ENCODE peak calls at places on chromosomes 3 and 15, in five cellular contexts. One of them, this sample, is unnamed.

GRCh38 chr3:97504463-97504862 is 260.1 kb upstream of the ARL6 start:
- DNase-seq in dorsolateral prefrontal cortex: no peak
- DNase-seq in heart left ventricle: no peak
- DNase-seq in psoas muscle: no peak
- DNase-seq in mesothelial cell of epicardium: no peak
- DNase-seq in this sample: no peak

GRCh38 chr3:43071313-43071893 is 34.5 kb downstream of the POMGNT2 start:
- DNase-seq in psoas muscle: no peak
- DNase-seq in dorsolateral prefrontal cortex: no peak
- DNase-seq in heart left ventricle: no peak
- DNase-seq in mesothelial cell of epicardium: no peak
- DNase-seq in this sample: no peak

GRCh38 chr3:133949438-133949837 is 53.8 kb upstream of the RAB6B start:
- DNase-seq in mesothelial cell of epicardium: no peak
- DNase-seq in heart left ventricle: no peak
- DNase-seq in dorsolateral prefrontal cortex: no peak
- DNase-seq in psoas muscle: no peak
- DNase-seq in this sample: no peak

GRCh38 chr15:36589971-36590370 is 10.5 kb downstream of the CDIN1 start:
- DNase-seq in mesothelial cell of epicardium: no peak
- DNase-seq in dorsolateral prefrontal cortex: no peak
- DNase-seq in heart left ventricle: no peak
- DNase-seq in psoas muscle: no peak
- DNase-seq in this sample: no peak

GRCh38 chr15:62549345-62549970 is 384.4 kb upstream of the C2CD4B start:
- DNase-seq in psoas muscle: no peak
- DNase-seq in mesothelial cell of epicardium: no peak
- DNase-seq in dorsolateral prefrontal cortex: no peak
- DNase-seq in heart left ventricle: no peak
- DNase-seq in this sample: no peak

GRCh38 chr15:33278816-33279612 is 31.8 kb upstream of the RYR3 start:
- DNase-seq in heart left ventricle: no peak
- DNase-seq in dorsolateral prefrontal cortex: no peak
- DNase-seq in psoas muscle: no peak
- DNase-seq in mesothelial cell of epicardium: no peak
- DNase-seq in this sample: no peak

GRCh38 chr3:143168518-143169192 is 49.1 kb downstream of the CHST2 start:
- DNase-seq in mesothelial cell of epicardium: no peak
- DNase-seq in psoas muscle: no peak
- DNase-seq in heart left ventricle: no peak
- DNase-seq in dorsolateral prefrontal cortex: no peak
- DNase-seq in this sample: no peak

GRCh38 chr3:44981220-44981619 is 5.2 kb downstream of the EXOSC7 start:
- DNase-seq in mesothelial cell of epicardium: no peak
- DNase-seq in psoas muscle: no peak
- DNase-seq in heart left ventricle: no peak
- DNase-seq in dorsolateral prefrontal cortex: no peak
- DNase-seq in this sample: no peak

GRCh38 chr15:62241135-62241770 is 76.2 kb upstream of the C2CD4B start:
- DNase-seq in dorsolateral prefrontal cortex: no peak
- DNase-seq in mesothelial cell of epicardium: no peak
- DNase-seq in heart left ventricle: no peak
- DNase-seq in psoas muscle: no peak
- DNase-seq in this sample: no peak

DNA sequence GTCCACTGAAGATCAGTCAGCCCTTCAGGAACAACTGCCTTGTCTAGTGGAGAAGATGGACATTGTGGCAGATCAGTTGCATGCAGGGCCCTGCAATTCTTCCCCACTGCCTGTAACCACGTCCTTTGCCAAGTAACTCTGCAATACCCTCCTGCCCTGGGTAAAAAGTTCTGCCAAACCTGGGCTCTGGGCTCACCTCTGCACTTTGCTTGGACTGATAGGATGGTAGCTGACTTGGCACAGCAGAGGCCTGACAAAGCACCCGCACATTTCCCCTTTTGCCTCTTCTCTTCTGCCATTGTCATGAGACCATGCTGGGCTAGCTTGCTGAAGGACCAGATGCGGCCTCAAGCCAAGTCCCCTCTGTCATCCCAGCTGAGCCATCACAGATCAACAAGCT is 122.3 kb downstream of the SMAD6 start:
- DNase-seq in psoas muscle: no peak
- DNase-seq in heart left ventricle: no peak
- DNase-seq in dorsolateral prefrontal cortex: no peak
- DNase-seq in mesothelial cell of epicardium: no peak
- DNase-seq in this sample: no peak
- TF ChIP-seq CTCF in psoas muscle: no peak
- TF ChIP-seq CTCF in heart left ventricle: no peak
- TF ChIP-seq CTCF in dorsolateral prefrontal cortex: no peak
- TF ChIP-seq CTCF in mesothelial cell of epicardium: no peak
- TF ChIP-seq CTCF in this sample: no peak

GRCh38 chr15:23897091-23897490 is 210.0 kb upstream of the NDN start:
- DNase-seq in heart left ventricle: no peak
- DNase-seq in psoas muscle: no peak
- DNase-seq in mesothelial cell of epicardium: no peak
- DNase-seq in dorsolateral prefrontal cortex: no peak
- DNase-seq in this sample: no peak

GRCh38 chr15:23897576-23897975 is 210.5 kb upstream of the NDN start:
- DNase-seq in mesothelial cell of epicardium: no peak
- DNase-seq in heart left ventricle: peak
- DNase-seq in psoas muscle: no peak
- DNase-seq in dorsolateral prefrontal cortex: no peak
- DNase-seq in this sample: no peak
- TF ChIP-seq CTCF in mesothelial cell of epicardium: no peak
- TF ChIP-seq CTCF in heart left ventricle: no peak
- TF ChIP-seq CTCF in psoas muscle: no peak
- TF ChIP-seq CTCF in dorsolateral prefrontal cortex: no peak
- TF ChIP-seq CTCF in this sample: no peak

GRCh38 chr3:68256635-68257034 is 602.2 kb upstream of the SUCLG2 start:
- DNase-seq in heart left ventricle: no peak
- DNase-seq in psoas muscle: no peak
- DNase-seq in mesothelial cell of epicardium: no peak
- DNase-seq in dorsolateral prefrontal cortex: no peak
- DNase-seq in this sample: no peak
- TF ChIP-seq CTCF in heart left ventricle: no peak
- TF ChIP-seq CTCF in psoas muscle: no peak
- TF ChIP-seq CTCF in mesothelial cell of epicardium: no peak
- TF ChIP-seq CTCF in dorsolateral prefrontal cortex: peak
- TF ChIP-seq CTCF in this sample: peak

GRCh38 chr3:138267083-138267482 is 62.6 kb downstream of the NME9 start:
- DNase-seq in mesothelial cell of epicardium: no peak
- DNase-seq in psoas muscle: no peak
- DNase-seq in dorsolateral prefrontal cortex: no peak
- DNase-seq in heart left ventricle: no peak
- DNase-seq in this sample: no peak

GRCh38 chr3:138271189-138271794 is 58.4 kb downstream of the NME9 start:
- DNase-seq in dorsolateral prefrontal cortex: no peak
- DNase-seq in psoas muscle: no peak
- DNase-seq in heart left ventricle: no peak
- DNase-seq in mesothelial cell of epicardium: no peak
- DNase-seq in this sample: no peak

GRCh38 chr3:138265745-138266144 is 63.9 kb downstream of the NME9 start:
- DNase-seq in psoas muscle: no peak
- DNase-seq in dorsolateral prefrontal cortex: no peak
- DNase-seq in mesothelial cell of epicardium: no peak
- DNase-seq in heart left ventricle: no peak
- DNase-seq in this sample: no peak

DNA sequence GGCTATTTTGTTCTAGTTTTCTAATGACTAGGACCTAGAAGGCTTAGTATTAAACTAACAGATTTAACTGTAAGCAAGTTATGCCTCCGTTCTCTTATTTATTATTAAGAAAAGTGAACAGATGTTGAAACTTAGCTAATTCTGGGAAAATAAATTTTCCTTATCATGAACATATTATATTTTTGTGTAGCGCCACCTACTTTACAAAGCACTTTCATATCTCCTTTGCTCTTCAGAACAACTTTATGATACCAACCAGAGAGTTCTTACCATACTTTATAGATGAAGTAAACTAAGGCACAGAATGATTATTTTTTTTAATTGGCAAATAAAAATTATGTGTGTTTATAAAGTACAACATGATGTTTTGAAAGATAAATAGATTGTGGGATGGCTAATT is 59.4 kb downstream of the NME9 start:
- DNase-seq in dorsolateral prefrontal cortex: no peak
- DNase-seq in heart left ventricle: no peak
- DNase-seq in mesothelial cell of epicardium: no peak
- DNase-seq in psoas muscle: no peak
- DNase-seq in this sample: no peak
- TF ChIP-seq CTCF in dorsolateral prefrontal cortex: no peak
- TF ChIP-seq CTCF in heart left ventricle: no peak
- TF ChIP-seq CTCF in mesothelial cell of epicardium: no peak
- TF ChIP-seq CTCF in psoas muscle: no peak
- TF ChIP-seq CTCF in this sample: no peak

DNA sequence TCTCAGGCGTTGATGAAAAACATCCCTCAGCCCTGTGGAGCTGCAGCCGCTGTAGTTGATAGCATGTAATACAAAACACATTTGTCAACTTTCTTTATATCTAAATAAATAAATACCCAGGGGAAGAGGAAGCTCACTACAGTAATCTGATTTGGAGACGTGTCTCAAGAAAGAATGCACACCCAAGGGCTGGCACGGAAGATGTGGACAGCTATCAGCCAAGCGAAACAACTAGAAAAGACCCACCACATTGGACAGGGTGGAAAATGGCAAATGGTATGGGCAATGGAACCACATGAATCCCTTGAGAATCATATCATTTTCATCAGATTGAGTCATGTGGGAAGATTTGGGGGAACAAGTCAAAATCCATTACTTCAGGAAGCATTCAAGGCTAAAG is 43.1 kb upstream of the ALDH1A3 start:
- DNase-seq in mesothelial cell of epicardium: no peak
- DNase-seq in psoas muscle: no peak
- DNase-seq in heart left ventricle: no peak
- DNase-seq in dorsolateral prefrontal cortex: no peak
- DNase-seq in this sample: no peak
- TF ChIP-seq CTCF in mesothelial cell of epicardium: no peak
- TF ChIP-seq CTCF in psoas muscle: no peak
- TF ChIP-seq CTCF in heart left ventricle: no peak
- TF ChIP-seq CTCF in dorsolateral prefrontal cortex: no peak
- TF ChIP-seq CTCF in this sample: no peak

GRCh38 chr15:76930831-76931396 is 635 bp upstream of the RCN2 start:
- DNase-seq in mesothelial cell of epicardium: no peak
- DNase-seq in heart left ventricle: no peak
- DNase-seq in psoas muscle: no peak
- DNase-seq in dorsolateral prefrontal cortex: no peak
- DNase-seq in this sample: no peak
- TF ChIP-seq CTCF in mesothelial cell of epicardium: no peak
- TF ChIP-seq CTCF in heart left ventricle: no peak
- TF ChIP-seq CTCF in psoas muscle: no peak
- TF ChIP-seq CTCF in dorsolateral prefrontal cortex: no peak
- TF ChIP-seq CTCF in this sample: no peak

DNA sequence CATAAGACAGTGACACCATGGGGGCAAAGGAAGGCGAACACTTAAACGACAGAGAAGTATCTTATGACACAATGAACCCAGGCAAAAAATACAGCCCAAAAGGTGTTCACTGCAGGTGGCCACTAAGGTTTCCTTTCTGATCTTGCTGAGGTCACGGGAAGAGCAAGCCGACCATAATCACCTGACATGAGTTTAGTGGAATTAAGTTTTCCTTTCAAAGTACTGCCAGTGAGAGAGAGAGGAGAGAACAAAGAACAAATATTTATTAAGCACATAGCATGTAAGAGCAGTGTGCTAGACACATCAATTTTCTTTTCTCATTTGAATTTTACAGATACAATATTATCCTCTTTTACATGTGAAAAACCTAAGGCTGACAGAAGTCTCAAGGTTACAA is 102.3 kb downstream of the NR1I2 start:
- DNase-seq in heart left ventricle: no peak
- DNase-seq in psoas muscle: no peak
- DNase-seq in mesothelial cell of epicardium: no peak
- DNase-seq in dorsolateral prefrontal cortex: no peak
- DNase-seq in this sample: no peak
- TF ChIP-seq CTCF in heart left ventricle: no peak
- TF ChIP-seq CTCF in psoas muscle: no peak
- TF ChIP-seq CTCF in mesothelial cell of epicardium: no peak
- TF ChIP-seq CTCF in dorsolateral prefrontal cortex: no peak
- TF ChIP-seq CTCF in this sample: no peak

GRCh38 chr3:75906555-75907112 is 121.3 kb upstream of the ZNF717 start:
- DNase-seq in dorsolateral prefrontal cortex: peak
- DNase-seq in mesothelial cell of epicardium: peak
- DNase-seq in psoas muscle: peak
- DNase-seq in heart left ventricle: no peak
- DNase-seq in this sample: peak
- TF ChIP-seq CTCF in dorsolateral prefrontal cortex: no peak
- TF ChIP-seq CTCF in mesothelial cell of epicardium: no peak
- TF ChIP-seq CTCF in psoas muscle: no peak
- TF ChIP-seq CTCF in heart left ventricle: no peak
- TF ChIP-seq CTCF in this sample: peak

GRCh38 chr15:86649277-86649676 is 569.6 kb downstream of the AGBL1 start:
- DNase-seq in mesothelial cell of epicardium: no peak
- DNase-seq in heart left ventricle: no peak
- DNase-seq in dorsolateral prefrontal cortex: no peak
- DNase-seq in psoas muscle: no peak
- DNase-seq in this sample: no peak

GRCh38 chr15:86647810-86648440 is 568.3 kb downstream of the AGBL1 start:
- DNase-seq in mesothelial cell of epicardium: no peak
- DNase-seq in dorsolateral prefrontal cortex: no peak
- DNase-seq in heart left ventricle: no peak
- DNase-seq in psoas muscle: no peak
- DNase-seq in this sample: no peak

GRCh38 chr15:86654501-86654900 is 574.8 kb downstream of the AGBL1 start:
- DNase-seq in psoas muscle: no peak
- DNase-seq in mesothelial cell of epicardium: no peak
- DNase-seq in dorsolateral prefrontal cortex: no peak
- DNase-seq in heart left ventricle: no peak
- DNase-seq in this sample: no peak

GRCh38 chr15:86650084-86650483 is 570.4 kb downstream of the AGBL1 start:
- DNase-seq in heart left ventricle: no peak
- DNase-seq in mesothelial cell of epicardium: no peak
- DNase-seq in dorsolateral prefrontal cortex: no peak
- DNase-seq in psoas muscle: no peak
- DNase-seq in this sample: no peak

DNA sequence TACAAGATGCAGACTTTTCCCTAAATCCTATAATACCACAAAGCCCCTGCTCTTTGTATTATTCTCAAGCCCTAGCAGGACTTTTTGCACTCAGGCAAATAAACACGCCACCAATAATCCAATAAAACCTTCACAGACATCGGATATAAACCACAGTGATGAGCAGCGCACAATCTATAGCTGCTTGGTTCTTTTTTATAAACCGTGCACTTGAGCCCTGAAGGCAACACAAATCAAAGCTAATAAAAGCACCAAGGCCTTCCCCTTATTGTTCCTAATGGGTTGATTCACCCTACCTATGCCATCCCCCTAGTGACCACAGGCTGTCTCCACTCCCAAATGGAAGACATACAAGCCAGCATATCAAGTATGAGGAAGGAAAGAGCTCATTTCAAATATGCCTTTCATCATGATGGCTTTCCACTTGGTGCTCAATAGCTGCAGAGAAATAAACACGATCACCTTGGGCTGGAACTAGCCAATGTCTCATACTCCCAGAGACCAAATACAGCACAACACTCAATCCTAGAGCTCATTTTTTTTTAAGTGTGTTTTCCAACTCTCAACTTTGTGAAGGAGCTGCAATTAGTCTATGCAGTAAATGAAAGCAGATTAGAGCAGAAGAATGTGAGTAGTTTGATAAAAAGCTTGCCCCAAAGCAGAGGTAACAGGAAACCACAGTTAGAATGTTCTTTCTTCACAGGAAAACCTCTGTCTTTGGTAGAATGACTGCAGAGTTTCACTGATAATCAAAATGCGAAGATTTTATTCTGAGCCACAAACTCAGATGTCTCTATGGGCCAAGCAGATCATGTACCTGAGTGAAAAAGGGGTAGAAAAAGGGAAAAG is 573.9 kb downstream of the AGBL1 start:
- DNase-seq in heart left ventricle: no peak
- DNase-seq in mesothelial cell of epicardium: no peak
- DNase-seq in psoas muscle: no peak
- DNase-seq in dorsolateral prefrontal cortex: no peak
- DNase-seq in this sample: no peak
- TF ChIP-seq CTCF in heart left ventricle: no peak
- TF ChIP-seq CTCF in mesothelial cell of epicardium: no peak
- TF ChIP-seq CTCF in psoas muscle: no peak
- TF ChIP-seq CTCF in dorsolateral prefrontal cortex: no peak
- TF ChIP-seq CTCF in this sample: no peak

This sample was measured in type B pancreatic cell.